ENCODE peak calls at places on chromosomes 13 and 19, in seven cellular contexts. One of them, this sample, is unnamed.

GRCh38 chr19:48870048-48870447 is 1.6 kb upstream of the PLEKHA4 start:
- DNase-seq in lung: no peak
- DNase-seq in thoracic aorta: no peak
- DNase-seq in neural progenitor cell: no peak
- DNase-seq in adrenal gland: no peak
- DNase-seq in epithelial cell of esophagus: no peak
- DNase-seq in tibial nerve: no peak
- DNase-seq in this sample: no peak

GRCh38 chr13:23703241-23703640 is 133.0 kb downstream of the TNFRSF19 start:
- DNase-seq in neural progenitor cell: no peak
- DNase-seq in tibial nerve: no peak
- DNase-seq in adrenal gland: peak
- DNase-seq in lung: no peak
- DNase-seq in epithelial cell of esophagus: no peak
- DNase-seq in thoracic aorta: no peak
- DNase-seq in this sample: no peak

GRCh38 chr13:26050568-26051230 is 1.1 kb downstream of the SHISA2 start:
- DNase-seq in epithelial cell of esophagus: peak
- DNase-seq in thoracic aorta: no peak
- DNase-seq in lung: peak
- DNase-seq in adrenal gland: no peak
- DNase-seq in neural progenitor cell: peak
- DNase-seq in tibial nerve: no peak
- DNase-seq in this sample: no peak

GRCh38 chr19:44799627-44800257 is 9.2 kb upstream of the BCAM start:
- DNase-seq in epithelial cell of esophagus: no peak
- DNase-seq in lung: no peak
- DNase-seq in neural progenitor cell: no peak
- DNase-seq in adrenal gland: no peak
- DNase-seq in thoracic aorta: no peak
- DNase-seq in tibial nerve: no peak
- DNase-seq in this sample: no peak

GRCh38 chr13:22126433-22127021 is 455.7 kb downstream of the FGF9 start:
- DNase-seq in thoracic aorta: no peak
- DNase-seq in lung: no peak
- DNase-seq in neural progenitor cell: no peak
- DNase-seq in tibial nerve: no peak
- DNase-seq in adrenal gland: no peak
- DNase-seq in epithelial cell of esophagus: no peak
- DNase-seq in this sample: no peak

GRCh38 chr13:24834902-24835510 is 71.0 kb downstream of the RNF17 start:
- DNase-seq in thoracic aorta: no peak
- DNase-seq in lung: no peak
- DNase-seq in neural progenitor cell: no peak
- DNase-seq in adrenal gland: no peak
- DNase-seq in epithelial cell of esophagus: no peak
- DNase-seq in tibial nerve: no peak
- DNase-seq in this sample: no peak

GRCh38 chr19:16537111-16537510 is 5.1 kb downstream of the CHERP start:
- DNase-seq in thoracic aorta: no peak
- DNase-seq in neural progenitor cell: no peak
- DNase-seq in lung: no peak
- DNase-seq in tibial nerve: no peak
- DNase-seq in adrenal gland: no peak
- DNase-seq in epithelial cell of esophagus: no peak
- DNase-seq in this sample: no peak

GRCh38 chr19:21626091-21626490 is 120.7 kb downstream of the ZNF429 start:
- DNase-seq in tibial nerve: no peak
- DNase-seq in lung: no peak
- DNase-seq in neural progenitor cell: no peak
- DNase-seq in thoracic aorta: no peak
- DNase-seq in epithelial cell of esophagus: no peak
- DNase-seq in adrenal gland: no peak
- DNase-seq in this sample: no peak

GRCh38 chr13:112873851-112874750 is 94.9 kb upstream of the MCF2L start:
- DNase-seq in neural progenitor cell: peak
- DNase-seq in epithelial cell of esophagus: peak
- DNase-seq in thoracic aorta: no peak
- DNase-seq in lung: peak
- DNase-seq in tibial nerve: peak
- DNase-seq in adrenal gland: peak
- DNase-seq in this sample: no peak

GRCh38 chr19:39405930-39406655 is 554 bp upstream of the ZFP36 start:
- DNase-seq in adrenal gland: no peak
- DNase-seq in epithelial cell of esophagus: peak
- DNase-seq in thoracic aorta: peak
- DNase-seq in lung: no peak
- DNase-seq in tibial nerve: no peak
- DNase-seq in neural progenitor cell: no peak
- DNase-seq in this sample: no peak

GRCh38 chr19:4633140-4633967 is 6.0 kb upstream of the TNFAIP8L1 start:
- DNase-seq in lung: peak
- DNase-seq in tibial nerve: no peak
- DNase-seq in adrenal gland: peak
- DNase-seq in epithelial cell of esophagus: peak
- DNase-seq in thoracic aorta: no peak
- DNase-seq in neural progenitor cell: peak
- DNase-seq in this sample: no peak

GRCh38 chr19:33186835-33187540 is 7.1 kb upstream of the LRP3 start:
- DNase-seq in adrenal gland: peak
- DNase-seq in neural progenitor cell: no peak
- DNase-seq in epithelial cell of esophagus: no peak
- DNase-seq in lung: no peak
- DNase-seq in thoracic aorta: no peak
- DNase-seq in tibial nerve: no peak
- DNase-seq in this sample: no peak

GRCh38 chr13:103299079-103299478 is 232.9 kb upstream of the SLC10A2 start:
- DNase-seq in tibial nerve: no peak
- DNase-seq in epithelial cell of esophagus: no peak
- DNase-seq in lung: no peak
- DNase-seq in thoracic aorta: no peak
- DNase-seq in adrenal gland: no peak
- DNase-seq in neural progenitor cell: peak
- DNase-seq in this sample: no peak

GRCh38 chr19:34365463-34366401 is 736 bp downstream of the GPI start:
- DNase-seq in lung: peak
- DNase-seq in tibial nerve: no peak
- DNase-seq in neural progenitor cell: peak
- DNase-seq in thoracic aorta: no peak
- DNase-seq in adrenal gland: peak
- DNase-seq in epithelial cell of esophagus: peak
- DNase-seq in this sample: no peak

GRCh38 chr19:44955500-44956439 is 590 bp downstream of the CLPTM1 start:
- DNase-seq in adrenal gland: no peak
- DNase-seq in tibial nerve: no peak
- DNase-seq in lung: no peak
- DNase-seq in epithelial cell of esophagus: peak
- DNase-seq in neural progenitor cell: no peak
- DNase-seq in thoracic aorta: no peak
- DNase-seq in this sample: no peak

GRCh38 chr19:49588370-49589122 is 2.4 kb upstream of the PRR12 start:
- DNase-seq in adrenal gland: no peak
- DNase-seq in lung: no peak
- DNase-seq in epithelial cell of esophagus: no peak
- DNase-seq in thoracic aorta: no peak
- DNase-seq in tibial nerve: no peak
- DNase-seq in neural progenitor cell: no peak
- DNase-seq in this sample: no peak

GRCh38 chr13:50128406-50129048 is 113.3 kb downstream of the KCNRG start:
- DNase-seq in thoracic aorta: no peak
- DNase-seq in neural progenitor cell: peak
- DNase-seq in adrenal gland: no peak
- DNase-seq in lung: no peak
- DNase-seq in epithelial cell of esophagus: no peak
- DNase-seq in tibial nerve: no peak
- DNase-seq in this sample: no peak

GRCh38 chr19:56671613-56671994 is at the start of gene ZNF835:
- DNase-seq in neural progenitor cell: no peak
- DNase-seq in lung: peak
- DNase-seq in thoracic aorta: peak
- DNase-seq in adrenal gland: peak
- DNase-seq in tibial nerve: peak
- DNase-seq in epithelial cell of esophagus: peak
- DNase-seq in this sample: no peak

GRCh38 chr19:39754544-39754943 is 16.7 kb upstream of the CLC start:
- DNase-seq in neural progenitor cell: no peak
- DNase-seq in epithelial cell of esophagus: no peak
- DNase-seq in adrenal gland: no peak
- DNase-seq in tibial nerve: no peak
- DNase-seq in lung: no peak
- DNase-seq in thoracic aorta: no peak
- DNase-seq in this sample: no peak

GRCh38 chr19:28284389-28284788 is 928.6 kb downstream of the UQCRFS1 start:
- DNase-seq in lung: no peak
- DNase-seq in adrenal gland: no peak
- DNase-seq in tibial nerve: no peak
- DNase-seq in thoracic aorta: no peak
- DNase-seq in epithelial cell of esophagus: no peak
- DNase-seq in neural progenitor cell: no peak
- DNase-seq in this sample: no peak

GRCh38 chr19:43784981-43785808 is 4.4 kb upstream of the KCNN4 start:
- DNase-seq in adrenal gland: peak
- DNase-seq in thoracic aorta: no peak
- DNase-seq in neural progenitor cell: peak
- DNase-seq in lung: peak
- DNase-seq in tibial nerve: no peak
- DNase-seq in epithelial cell of esophagus: peak
- DNase-seq in this sample: no peak

GRCh38 chr13:40158218-40158617 is 502.8 kb downstream of the COG6 start:
- DNase-seq in lung: no peak
- DNase-seq in thoracic aorta: no peak
- DNase-seq in tibial nerve: no peak
- DNase-seq in adrenal gland: no peak
- DNase-seq in epithelial cell of esophagus: peak
- DNase-seq in neural progenitor cell: no peak
- DNase-seq in this sample: no peak

GRCh38 chr13:43258771-43259170 is 235.4 kb downstream of the DNAJC15 start:
- DNase-seq in tibial nerve: no peak
- DNase-seq in epithelial cell of esophagus: peak
- DNase-seq in neural progenitor cell: no peak
- DNase-seq in adrenal gland: no peak
- DNase-seq in lung: no peak
- DNase-seq in thoracic aorta: no peak
- DNase-seq in this sample: no peak

GRCh38 chr13:31913459-31913858 is 118.1 kb upstream of the FRY start:
- DNase-seq in neural progenitor cell: no peak
- DNase-seq in thoracic aorta: no peak
- DNase-seq in adrenal gland: no peak
- DNase-seq in tibial nerve: no peak
- DNase-seq in epithelial cell of esophagus: no peak
- DNase-seq in lung: no peak
- DNase-seq in this sample: no peak

GRCh38 chr19:5967571-5967970 is 10.4 kb downstream of the RANBP3 start:
- DNase-seq in lung: no peak
- DNase-seq in adrenal gland: no peak
- DNase-seq in epithelial cell of esophagus: no peak
- DNase-seq in tibial nerve: no peak
- DNase-seq in neural progenitor cell: no peak
- DNase-seq in thoracic aorta: no peak
- DNase-seq in this sample: no peak

GRCh38 chr13:83452292-83452950 is 429.9 kb downstream of the SLITRK1 start:
- DNase-seq in epithelial cell of esophagus: no peak
- DNase-seq in tibial nerve: no peak
- DNase-seq in adrenal gland: no peak
- DNase-seq in thoracic aorta: no peak
- DNase-seq in lung: no peak
- DNase-seq in neural progenitor cell: no peak
- DNase-seq in this sample: no peak

GRCh38 chr19:55147408-55148251 is 1.4 kb downstream of the TNNT1 start:
- DNase-seq in thoracic aorta: no peak
- DNase-seq in adrenal gland: no peak
- DNase-seq in neural progenitor cell: peak
- DNase-seq in tibial nerve: no peak
- DNase-seq in lung: no peak
- DNase-seq in epithelial cell of esophagus: no peak
- DNase-seq in this sample: no peak
- H3K4me3 ChIP-seq in thoracic aorta: no peak
- H3K4me3 ChIP-seq in adrenal gland: no peak
- H3K4me3 ChIP-seq in neural progenitor cell: peak
- H3K4me3 ChIP-seq in tibial nerve: no peak
- H3K4me3 ChIP-seq in lung: no peak
- H3K4me3 ChIP-seq in epithelial cell of esophagus: no peak
- H3K4me3 ChIP-seq in this sample: no peak

GRCh38 chr19:37551123-37551993 is 43.2 kb downstream of the ZNF571 start:
- DNase-seq in epithelial cell of esophagus: peak
- DNase-seq in neural progenitor cell: no peak
- DNase-seq in adrenal gland: no peak
- DNase-seq in tibial nerve: no peak
- DNase-seq in lung: no peak
- DNase-seq in thoracic aorta: no peak
- DNase-seq in this sample: no peak
- TF ChIP-seq CTCF in epithelial cell of esophagus: peak
- TF ChIP-seq CTCF in neural progenitor cell: no peak
- TF ChIP-seq CTCF in adrenal gland: no peak
- TF ChIP-seq CTCF in tibial nerve: no peak
- TF ChIP-seq CTCF in lung: no peak
- TF ChIP-seq CTCF in thoracic aorta: no peak
- TF ChIP-seq CTCF in this sample: peak

DNA sequence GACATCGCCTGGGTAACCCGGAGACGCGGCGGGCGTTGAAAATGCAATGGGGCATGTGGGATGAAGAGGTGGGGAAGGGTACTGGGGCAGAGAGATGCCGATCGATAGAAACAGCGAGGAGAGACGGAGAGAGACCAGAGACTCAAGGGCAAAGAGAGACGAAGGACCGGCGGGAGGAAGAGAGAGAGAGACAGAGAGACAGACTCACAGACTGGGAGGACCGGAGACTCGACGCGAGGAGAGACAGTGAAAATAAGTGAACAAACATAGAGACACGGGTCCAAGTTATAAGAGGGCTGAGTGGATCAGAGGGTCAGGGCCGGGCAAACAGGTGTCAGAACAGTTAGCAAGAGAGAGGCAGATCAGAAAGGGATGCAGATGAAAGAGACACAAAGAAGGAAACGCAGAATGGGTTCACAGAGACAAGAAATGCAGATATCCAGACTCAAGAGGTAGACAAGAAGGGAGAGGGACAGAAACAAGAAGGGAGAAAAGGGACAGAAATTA is 576 bp upstream of the MZF1 start:
- DNase-seq in tibial nerve: no peak
- DNase-seq in neural progenitor cell: no peak
- DNase-seq in thoracic aorta: no peak
- DNase-seq in adrenal gland: no peak
- DNase-seq in epithelial cell of esophagus: no peak
- DNase-seq in lung: no peak
- DNase-seq in this sample: no peak
- H3K4me3 ChIP-seq in tibial nerve: peak
- H3K4me3 ChIP-seq in neural progenitor cell: peak
- H3K4me3 ChIP-seq in thoracic aorta: peak
- H3K4me3 ChIP-seq in adrenal gland: no peak
- H3K4me3 ChIP-seq in epithelial cell of esophagus: peak
- H3K4me3 ChIP-seq in lung: peak
- H3K4me3 ChIP-seq in this sample: peak

DNA sequence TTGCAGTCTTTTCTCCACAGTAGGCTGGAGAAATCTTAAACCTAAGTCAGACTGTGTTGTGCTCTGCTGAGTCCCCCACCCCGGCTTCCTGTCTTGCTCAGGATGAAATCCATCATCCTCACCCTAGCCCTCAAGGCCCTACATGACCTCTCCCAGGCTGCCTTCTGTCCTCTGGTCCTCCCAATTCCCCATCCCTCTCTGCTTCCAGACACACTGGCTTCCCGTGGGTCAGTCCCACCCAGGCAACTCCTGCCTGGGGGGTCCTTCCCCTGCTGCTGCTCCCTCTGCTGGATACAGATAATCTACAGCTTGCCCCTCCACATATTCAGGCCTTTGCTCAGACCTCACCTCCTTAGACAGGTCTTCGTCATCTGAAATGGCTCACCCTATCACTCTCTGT is 18.4 kb upstream of the CBY2 start:
- DNase-seq in adrenal gland: no peak
- DNase-seq in lung: no peak
- DNase-seq in thoracic aorta: no peak
- DNase-seq in neural progenitor cell: peak
- DNase-seq in tibial nerve: no peak
- DNase-seq in epithelial cell of esophagus: no peak
- DNase-seq in this sample: no peak
- TF ChIP-seq CTCF in adrenal gland: no peak
- TF ChIP-seq CTCF in lung: no peak
- TF ChIP-seq CTCF in thoracic aorta: no peak
- TF ChIP-seq CTCF in neural progenitor cell: peak
- TF ChIP-seq CTCF in tibial nerve: no peak
- TF ChIP-seq CTCF in epithelial cell of esophagus: no peak
- TF ChIP-seq CTCF in this sample: no peak

This sample was measured in AG04449.